ENCODE peak calls at places on chromosomes 1 and 21, in eight cellular contexts. One of them, this sample, is unnamed.

GRCh38 chr1:109760581-109761226 is 3.0 kb downstream of the EPS8L3 start:
- DNase-seq in stimulated activated CD8-positive, alpha-beta memory T cell treated with anti-CD3 and anti-CD28 coated beads, Interleukin-12 subunit alpha, Interleukin-12 subunit beta, amount 100 ng/mL, for 4 hours: no peak
- DNase-seq in anterior cingulate cortex: no peak
- DNase-seq in activated T-helper 1 cell treated with anti-CD3 and anti-CD28 coated beads, Interleukin-2, amount 50 U/mL, for 16 hours: no peak
- DNase-seq in GM12864: no peak
- DNase-seq in activated effector memory CD4-positive, alpha-beta T cell treated with anti-CD3 and anti-CD28 coated beads, Interleukin-2, amount 50 U/mL, for 16 hours: peak
- DNase-seq in stimulated activated CD4-positive, alpha-beta T cell treated with anti-CD3 and anti-CD28 coated beads, Interleukin-1b, Interleukin-23, amount 100 ng/mL, for 48 hours: no peak
- DNase-seq in progenitor cell of endocrine pancreas: no peak
- DNase-seq in this sample: no peak

GRCh38 chr1:44318097-44319088 is 36.7 kb downstream of the ERI3 start:
- DNase-seq in GM12864: no peak
- DNase-seq in progenitor cell of endocrine pancreas: no peak
- DNase-seq in anterior cingulate cortex: no peak
- DNase-seq in activated effector memory CD4-positive, alpha-beta T cell treated with anti-CD3 and anti-CD28 coated beads, Interleukin-2, amount 50 U/mL, for 16 hours: peak
- DNase-seq in stimulated activated CD8-positive, alpha-beta memory T cell treated with anti-CD3 and anti-CD28 coated beads, Interleukin-12 subunit alpha, Interleukin-12 subunit beta, amount 100 ng/mL, for 4 hours: no peak
- DNase-seq in activated T-helper 1 cell treated with anti-CD3 and anti-CD28 coated beads, Interleukin-2, amount 50 U/mL, for 16 hours: no peak
- DNase-seq in stimulated activated CD4-positive, alpha-beta T cell treated with anti-CD3 and anti-CD28 coated beads, Interleukin-1b, Interleukin-23, amount 100 ng/mL, for 48 hours: peak
- DNase-seq in this sample: no peak

GRCh38 chr21:21238882-21239400 is 240.7 kb downstream of the NCAM2 start:
- DNase-seq in anterior cingulate cortex: no peak
- DNase-seq in progenitor cell of endocrine pancreas: no peak
- DNase-seq in stimulated activated CD4-positive, alpha-beta T cell treated with anti-CD3 and anti-CD28 coated beads, Interleukin-1b, Interleukin-23, amount 100 ng/mL, for 48 hours: no peak
- DNase-seq in GM12864: no peak
- DNase-seq in stimulated activated CD8-positive, alpha-beta memory T cell treated with anti-CD3 and anti-CD28 coated beads, Interleukin-12 subunit alpha, Interleukin-12 subunit beta, amount 100 ng/mL, for 4 hours: no peak
- DNase-seq in activated effector memory CD4-positive, alpha-beta T cell treated with anti-CD3 and anti-CD28 coated beads, Interleukin-2, amount 50 U/mL, for 16 hours: no peak
- DNase-seq in activated T-helper 1 cell treated with anti-CD3 and anti-CD28 coated beads, Interleukin-2, amount 50 U/mL, for 16 hours: no peak
- DNase-seq in this sample: no peak

GRCh38 chr1:67390041-67390887 is 39.9 kb downstream of the SERBP1 start:
- DNase-seq in activated T-helper 1 cell treated with anti-CD3 and anti-CD28 coated beads, Interleukin-2, amount 50 U/mL, for 16 hours: no peak
- DNase-seq in activated effector memory CD4-positive, alpha-beta T cell treated with anti-CD3 and anti-CD28 coated beads, Interleukin-2, amount 50 U/mL, for 16 hours: no peak
- DNase-seq in anterior cingulate cortex: no peak
- DNase-seq in stimulated activated CD4-positive, alpha-beta T cell treated with anti-CD3 and anti-CD28 coated beads, Interleukin-1b, Interleukin-23, amount 100 ng/mL, for 48 hours: no peak
- DNase-seq in GM12864: no peak
- DNase-seq in stimulated activated CD8-positive, alpha-beta memory T cell treated with anti-CD3 and anti-CD28 coated beads, Interleukin-12 subunit alpha, Interleukin-12 subunit beta, amount 100 ng/mL, for 4 hours: no peak
- DNase-seq in progenitor cell of endocrine pancreas: no peak
- DNase-seq in this sample: no peak

GRCh38 chr1:98985687-98986086 is 19.0 kb downstream of the PLPPR5 start:
- DNase-seq in stimulated activated CD4-positive, alpha-beta T cell treated with anti-CD3 and anti-CD28 coated beads, Interleukin-1b, Interleukin-23, amount 100 ng/mL, for 48 hours: no peak
- DNase-seq in GM12864: no peak
- DNase-seq in activated effector memory CD4-positive, alpha-beta T cell treated with anti-CD3 and anti-CD28 coated beads, Interleukin-2, amount 50 U/mL, for 16 hours: no peak
- DNase-seq in progenitor cell of endocrine pancreas: no peak
- DNase-seq in anterior cingulate cortex: no peak
- DNase-seq in stimulated activated CD8-positive, alpha-beta memory T cell treated with anti-CD3 and anti-CD28 coated beads, Interleukin-12 subunit alpha, Interleukin-12 subunit beta, amount 100 ng/mL, for 4 hours: no peak
- DNase-seq in activated T-helper 1 cell treated with anti-CD3 and anti-CD28 coated beads, Interleukin-2, amount 50 U/mL, for 16 hours: no peak
- DNase-seq in this sample: no peak

GRCh38 chr1:86100401-86100800 is 56.2 kb downstream of the COL24A1 start:
- DNase-seq in activated effector memory CD4-positive, alpha-beta T cell treated with anti-CD3 and anti-CD28 coated beads, Interleukin-2, amount 50 U/mL, for 16 hours: no peak
- DNase-seq in stimulated activated CD4-positive, alpha-beta T cell treated with anti-CD3 and anti-CD28 coated beads, Interleukin-1b, Interleukin-23, amount 100 ng/mL, for 48 hours: no peak
- DNase-seq in stimulated activated CD8-positive, alpha-beta memory T cell treated with anti-CD3 and anti-CD28 coated beads, Interleukin-12 subunit alpha, Interleukin-12 subunit beta, amount 100 ng/mL, for 4 hours: no peak
- DNase-seq in GM12864: no peak
- DNase-seq in anterior cingulate cortex: no peak
- DNase-seq in activated T-helper 1 cell treated with anti-CD3 and anti-CD28 coated beads, Interleukin-2, amount 50 U/mL, for 16 hours: no peak
- DNase-seq in progenitor cell of endocrine pancreas: no peak
- DNase-seq in this sample: no peak

GRCh38 chr1:176893625-176894352 is 270.7 kb downstream of the ASTN1 start:
- DNase-seq in stimulated activated CD4-positive, alpha-beta T cell treated with anti-CD3 and anti-CD28 coated beads, Interleukin-1b, Interleukin-23, amount 100 ng/mL, for 48 hours: no peak
- DNase-seq in GM12864: no peak
- DNase-seq in activated effector memory CD4-positive, alpha-beta T cell treated with anti-CD3 and anti-CD28 coated beads, Interleukin-2, amount 50 U/mL, for 16 hours: no peak
- DNase-seq in progenitor cell of endocrine pancreas: no peak
- DNase-seq in stimulated activated CD8-positive, alpha-beta memory T cell treated with anti-CD3 and anti-CD28 coated beads, Interleukin-12 subunit alpha, Interleukin-12 subunit beta, amount 100 ng/mL, for 4 hours: no peak
- DNase-seq in anterior cingulate cortex: no peak
- DNase-seq in activated T-helper 1 cell treated with anti-CD3 and anti-CD28 coated beads, Interleukin-2, amount 50 U/mL, for 16 hours: no peak
- DNase-seq in this sample: no peak

GRCh38 chr1:111747282-111747734 is 8.1 kb upstream of the INKA2 start:
- DNase-seq in GM12864: peak
- DNase-seq in stimulated activated CD4-positive, alpha-beta T cell treated with anti-CD3 and anti-CD28 coated beads, Interleukin-1b, Interleukin-23, amount 100 ng/mL, for 48 hours: peak
- DNase-seq in activated effector memory CD4-positive, alpha-beta T cell treated with anti-CD3 and anti-CD28 coated beads, Interleukin-2, amount 50 U/mL, for 16 hours: peak
- DNase-seq in activated T-helper 1 cell treated with anti-CD3 and anti-CD28 coated beads, Interleukin-2, amount 50 U/mL, for 16 hours: no peak
- DNase-seq in stimulated activated CD8-positive, alpha-beta memory T cell treated with anti-CD3 and anti-CD28 coated beads, Interleukin-12 subunit alpha, Interleukin-12 subunit beta, amount 100 ng/mL, for 4 hours: peak
- DNase-seq in progenitor cell of endocrine pancreas: no peak
- DNase-seq in anterior cingulate cortex: no peak
- DNase-seq in this sample: no peak

GRCh38 chr1:8061210-8061609 is 35.1 kb upstream of the ERRFI1 start:
- DNase-seq in stimulated activated CD8-positive, alpha-beta memory T cell treated with anti-CD3 and anti-CD28 coated beads, Interleukin-12 subunit alpha, Interleukin-12 subunit beta, amount 100 ng/mL, for 4 hours: no peak
- DNase-seq in GM12864: no peak
- DNase-seq in progenitor cell of endocrine pancreas: no peak
- DNase-seq in activated effector memory CD4-positive, alpha-beta T cell treated with anti-CD3 and anti-CD28 coated beads, Interleukin-2, amount 50 U/mL, for 16 hours: no peak
- DNase-seq in activated T-helper 1 cell treated with anti-CD3 and anti-CD28 coated beads, Interleukin-2, amount 50 U/mL, for 16 hours: no peak
- DNase-seq in anterior cingulate cortex: no peak
- DNase-seq in stimulated activated CD4-positive, alpha-beta T cell treated with anti-CD3 and anti-CD28 coated beads, Interleukin-1b, Interleukin-23, amount 100 ng/mL, for 48 hours: no peak
- DNase-seq in this sample: no peak

GRCh38 chr1:44254392-44254791 is 41.1 kb downstream of the DMAP1 start:
- DNase-seq in stimulated activated CD8-positive, alpha-beta memory T cell treated with anti-CD3 and anti-CD28 coated beads, Interleukin-12 subunit alpha, Interleukin-12 subunit beta, amount 100 ng/mL, for 4 hours: no peak
- DNase-seq in GM12864: no peak
- DNase-seq in activated effector memory CD4-positive, alpha-beta T cell treated with anti-CD3 and anti-CD28 coated beads, Interleukin-2, amount 50 U/mL, for 16 hours: no peak
- DNase-seq in activated T-helper 1 cell treated with anti-CD3 and anti-CD28 coated beads, Interleukin-2, amount 50 U/mL, for 16 hours: no peak
- DNase-seq in stimulated activated CD4-positive, alpha-beta T cell treated with anti-CD3 and anti-CD28 coated beads, Interleukin-1b, Interleukin-23, amount 100 ng/mL, for 48 hours: peak
- DNase-seq in progenitor cell of endocrine pancreas: no peak
- DNase-seq in anterior cingulate cortex: no peak
- DNase-seq in this sample: no peak

GRCh38 chr1:175906370-175906769 is 163.0 kb upstream of the TNR start:
- DNase-seq in GM12864: no peak
- DNase-seq in stimulated activated CD4-positive, alpha-beta T cell treated with anti-CD3 and anti-CD28 coated beads, Interleukin-1b, Interleukin-23, amount 100 ng/mL, for 48 hours: no peak
- DNase-seq in progenitor cell of endocrine pancreas: no peak
- DNase-seq in stimulated activated CD8-positive, alpha-beta memory T cell treated with anti-CD3 and anti-CD28 coated beads, Interleukin-12 subunit alpha, Interleukin-12 subunit beta, amount 100 ng/mL, for 4 hours: no peak
- DNase-seq in activated effector memory CD4-positive, alpha-beta T cell treated with anti-CD3 and anti-CD28 coated beads, Interleukin-2, amount 50 U/mL, for 16 hours: no peak
- DNase-seq in anterior cingulate cortex: no peak
- DNase-seq in activated T-helper 1 cell treated with anti-CD3 and anti-CD28 coated beads, Interleukin-2, amount 50 U/mL, for 16 hours: no peak
- DNase-seq in this sample: no peak

GRCh38 chr1:119293777-119294176 is 74.8 kb upstream of the HAO2 start:
- DNase-seq in activated effector memory CD4-positive, alpha-beta T cell treated with anti-CD3 and anti-CD28 coated beads, Interleukin-2, amount 50 U/mL, for 16 hours: no peak
- DNase-seq in GM12864: no peak
- DNase-seq in anterior cingulate cortex: no peak
- DNase-seq in stimulated activated CD8-positive, alpha-beta memory T cell treated with anti-CD3 and anti-CD28 coated beads, Interleukin-12 subunit alpha, Interleukin-12 subunit beta, amount 100 ng/mL, for 4 hours: no peak
- DNase-seq in activated T-helper 1 cell treated with anti-CD3 and anti-CD28 coated beads, Interleukin-2, amount 50 U/mL, for 16 hours: no peak
- DNase-seq in stimulated activated CD4-positive, alpha-beta T cell treated with anti-CD3 and anti-CD28 coated beads, Interleukin-1b, Interleukin-23, amount 100 ng/mL, for 48 hours: no peak
- DNase-seq in progenitor cell of endocrine pancreas: no peak
- DNase-seq in this sample: no peak

GRCh38 chr1:31930827-31931226 is 7.3 kb downstream of the PTP4A2 start:
- DNase-seq in progenitor cell of endocrine pancreas: no peak
- DNase-seq in stimulated activated CD8-positive, alpha-beta memory T cell treated with anti-CD3 and anti-CD28 coated beads, Interleukin-12 subunit alpha, Interleukin-12 subunit beta, amount 100 ng/mL, for 4 hours: no peak
- DNase-seq in anterior cingulate cortex: no peak
- DNase-seq in activated effector memory CD4-positive, alpha-beta T cell treated with anti-CD3 and anti-CD28 coated beads, Interleukin-2, amount 50 U/mL, for 16 hours: no peak
- DNase-seq in GM12864: no peak
- DNase-seq in stimulated activated CD4-positive, alpha-beta T cell treated with anti-CD3 and anti-CD28 coated beads, Interleukin-1b, Interleukin-23, amount 100 ng/mL, for 48 hours: no peak
- DNase-seq in activated T-helper 1 cell treated with anti-CD3 and anti-CD28 coated beads, Interleukin-2, amount 50 U/mL, for 16 hours: no peak
- DNase-seq in this sample: no peak

GRCh38 chr1:8858888-8859706 is 19.4 kb downstream of the ENO1 start:
- DNase-seq in stimulated activated CD8-positive, alpha-beta memory T cell treated with anti-CD3 and anti-CD28 coated beads, Interleukin-12 subunit alpha, Interleukin-12 subunit beta, amount 100 ng/mL, for 4 hours: no peak
- DNase-seq in activated T-helper 1 cell treated with anti-CD3 and anti-CD28 coated beads, Interleukin-2, amount 50 U/mL, for 16 hours: no peak
- DNase-seq in progenitor cell of endocrine pancreas: no peak
- DNase-seq in GM12864: no peak
- DNase-seq in activated effector memory CD4-positive, alpha-beta T cell treated with anti-CD3 and anti-CD28 coated beads, Interleukin-2, amount 50 U/mL, for 16 hours: peak
- DNase-seq in stimulated activated CD4-positive, alpha-beta T cell treated with anti-CD3 and anti-CD28 coated beads, Interleukin-1b, Interleukin-23, amount 100 ng/mL, for 48 hours: peak
- DNase-seq in anterior cingulate cortex: no peak
- DNase-seq in this sample: no peak

GRCh38 chr1:199265319-199265718 is 626.5 kb downstream of the PTPRC start:
- DNase-seq in progenitor cell of endocrine pancreas: no peak
- DNase-seq in GM12864: no peak
- DNase-seq in activated effector memory CD4-positive, alpha-beta T cell treated with anti-CD3 and anti-CD28 coated beads, Interleukin-2, amount 50 U/mL, for 16 hours: no peak
- DNase-seq in anterior cingulate cortex: no peak
- DNase-seq in stimulated activated CD4-positive, alpha-beta T cell treated with anti-CD3 and anti-CD28 coated beads, Interleukin-1b, Interleukin-23, amount 100 ng/mL, for 48 hours: no peak
- DNase-seq in stimulated activated CD8-positive, alpha-beta memory T cell treated with anti-CD3 and anti-CD28 coated beads, Interleukin-12 subunit alpha, Interleukin-12 subunit beta, amount 100 ng/mL, for 4 hours: no peak
- DNase-seq in activated T-helper 1 cell treated with anti-CD3 and anti-CD28 coated beads, Interleukin-2, amount 50 U/mL, for 16 hours: no peak
- DNase-seq in this sample: no peak

GRCh38 chr1:95451054-95451453 is 217.0 kb downstream of the RWDD3 start:
- DNase-seq in progenitor cell of endocrine pancreas: no peak
- DNase-seq in stimulated activated CD8-positive, alpha-beta memory T cell treated with anti-CD3 and anti-CD28 coated beads, Interleukin-12 subunit alpha, Interleukin-12 subunit beta, amount 100 ng/mL, for 4 hours: no peak
- DNase-seq in stimulated activated CD4-positive, alpha-beta T cell treated with anti-CD3 and anti-CD28 coated beads, Interleukin-1b, Interleukin-23, amount 100 ng/mL, for 48 hours: no peak
- DNase-seq in anterior cingulate cortex: no peak
- DNase-seq in activated T-helper 1 cell treated with anti-CD3 and anti-CD28 coated beads, Interleukin-2, amount 50 U/mL, for 16 hours: no peak
- DNase-seq in GM12864: no peak
- DNase-seq in activated effector memory CD4-positive, alpha-beta T cell treated with anti-CD3 and anti-CD28 coated beads, Interleukin-2, amount 50 U/mL, for 16 hours: no peak
- DNase-seq in this sample: no peak

GRCh38 chr1:180278193-180278556 is 48.1 kb downstream of the LHX4 start:
- DNase-seq in stimulated activated CD4-positive, alpha-beta T cell treated with anti-CD3 and anti-CD28 coated beads, Interleukin-1b, Interleukin-23, amount 100 ng/mL, for 48 hours: no peak
- DNase-seq in stimulated activated CD8-positive, alpha-beta memory T cell treated with anti-CD3 and anti-CD28 coated beads, Interleukin-12 subunit alpha, Interleukin-12 subunit beta, amount 100 ng/mL, for 4 hours: no peak
- DNase-seq in activated T-helper 1 cell treated with anti-CD3 and anti-CD28 coated beads, Interleukin-2, amount 50 U/mL, for 16 hours: no peak
- DNase-seq in activated effector memory CD4-positive, alpha-beta T cell treated with anti-CD3 and anti-CD28 coated beads, Interleukin-2, amount 50 U/mL, for 16 hours: no peak
- DNase-seq in progenitor cell of endocrine pancreas: no peak
- DNase-seq in anterior cingulate cortex: no peak
- DNase-seq in GM12864: no peak
- DNase-seq in this sample: no peak

GRCh38 chr1:92314024-92314423 is 15.2 kb downstream of the RPAP2 start:
- DNase-seq in stimulated activated CD4-positive, alpha-beta T cell treated with anti-CD3 and anti-CD28 coated beads, Interleukin-1b, Interleukin-23, amount 100 ng/mL, for 48 hours: no peak
- DNase-seq in stimulated activated CD8-positive, alpha-beta memory T cell treated with anti-CD3 and anti-CD28 coated beads, Interleukin-12 subunit alpha, Interleukin-12 subunit beta, amount 100 ng/mL, for 4 hours: no peak
- DNase-seq in progenitor cell of endocrine pancreas: no peak
- DNase-seq in activated effector memory CD4-positive, alpha-beta T cell treated with anti-CD3 and anti-CD28 coated beads, Interleukin-2, amount 50 U/mL, for 16 hours: no peak
- DNase-seq in activated T-helper 1 cell treated with anti-CD3 and anti-CD28 coated beads, Interleukin-2, amount 50 U/mL, for 16 hours: no peak
- DNase-seq in GM12864: no peak
- DNase-seq in anterior cingulate cortex: no peak
- DNase-seq in this sample: no peak

GRCh38 chr1:219938706-219939105 is 10.3 kb upstream of the SLC30A10 start:
- DNase-seq in stimulated activated CD4-positive, alpha-beta T cell treated with anti-CD3 and anti-CD28 coated beads, Interleukin-1b, Interleukin-23, amount 100 ng/mL, for 48 hours: no peak
- DNase-seq in anterior cingulate cortex: no peak
- DNase-seq in activated effector memory CD4-positive, alpha-beta T cell treated with anti-CD3 and anti-CD28 coated beads, Interleukin-2, amount 50 U/mL, for 16 hours: no peak
- DNase-seq in stimulated activated CD8-positive, alpha-beta memory T cell treated with anti-CD3 and anti-CD28 coated beads, Interleukin-12 subunit alpha, Interleukin-12 subunit beta, amount 100 ng/mL, for 4 hours: no peak
- DNase-seq in activated T-helper 1 cell treated with anti-CD3 and anti-CD28 coated beads, Interleukin-2, amount 50 U/mL, for 16 hours: no peak
- DNase-seq in progenitor cell of endocrine pancreas: no peak
- DNase-seq in GM12864: no peak
- DNase-seq in this sample: no peak